ENCODE peak calls at places on chromosomes 3 and 15, in four cellular contexts. One of them, this sample, is unnamed.

GRCh38 chr15:91751611-91752010 is 101.9 kb upstream of the SLCO3A1 start:
- DNase-seq in dorsolateral prefrontal cortex: no peak
- DNase-seq in fibroblast of villous mesenchyme: no peak
- DNase-seq in LNCaP clone FGC: no peak
- DNase-seq in this sample: no peak

GRCh38 chr15:67165653-67166260 is 88.7 kb downstream of the AAGAB start:
- DNase-seq in dorsolateral prefrontal cortex: no peak
- DNase-seq in fibroblast of villous mesenchyme: no peak
- DNase-seq in LNCaP clone FGC: no peak
- DNase-seq in this sample: no peak

GRCh38 chr3:81186412-81186811 is 575.0 kb downstream of the GBE1 start:
- DNase-seq in dorsolateral prefrontal cortex: no peak
- DNase-seq in fibroblast of villous mesenchyme: no peak
- DNase-seq in LNCaP clone FGC: no peak
- DNase-seq in this sample: no peak

GRCh38 chr3:65173841-65174240 is 486.0 kb upstream of the ADAMTS9 start:
- DNase-seq in dorsolateral prefrontal cortex: no peak
- DNase-seq in fibroblast of villous mesenchyme: no peak
- DNase-seq in LNCaP clone FGC: no peak
- DNase-seq in this sample: peak

GRCh38 chr3:133540896-133541674 is 32.4 kb upstream of the CDV3 start:
- DNase-seq in dorsolateral prefrontal cortex: no peak
- DNase-seq in fibroblast of villous mesenchyme: peak
- DNase-seq in LNCaP clone FGC: no peak
- DNase-seq in this sample: peak

GRCh38 chr3:170524072-170524471 is 61.8 kb downstream of the SLC7A14 start:
- DNase-seq in dorsolateral prefrontal cortex: no peak
- DNase-seq in fibroblast of villous mesenchyme: no peak
- DNase-seq in LNCaP clone FGC: no peak
- DNase-seq in this sample: no peak

GRCh38 chr3:183392166-183393034 is 36.0 kb downstream of the MCF2L2 start:
- DNase-seq in dorsolateral prefrontal cortex: no peak
- DNase-seq in fibroblast of villous mesenchyme: peak
- DNase-seq in LNCaP clone FGC: no peak
- DNase-seq in this sample: no peak

GRCh38 chr3:56291244-56291680 is 177.0 kb downstream of the ERC2 start:
- DNase-seq in dorsolateral prefrontal cortex: no peak
- DNase-seq in fibroblast of villous mesenchyme: no peak
- DNase-seq in LNCaP clone FGC: no peak
- DNase-seq in this sample: peak

GRCh38 chr15:41416742-41417417 is at the start of gene RTF1:
- DNase-seq in dorsolateral prefrontal cortex: peak
- DNase-seq in fibroblast of villous mesenchyme: peak
- DNase-seq in LNCaP clone FGC: no peak
- DNase-seq in this sample: peak

GRCh38 chr3:49100046-49100615 is 4.4 kb downstream of the QARS1 start:
- DNase-seq in dorsolateral prefrontal cortex: no peak
- DNase-seq in fibroblast of villous mesenchyme: no peak
- DNase-seq in LNCaP clone FGC: no peak
- DNase-seq in this sample: no peak

GRCh38 chr3:119716998-119717397 is 14.2 kb downstream of the CFAP91 start:
- DNase-seq in dorsolateral prefrontal cortex: no peak
- DNase-seq in fibroblast of villous mesenchyme: no peak
- DNase-seq in LNCaP clone FGC: peak
- DNase-seq in this sample: no peak

GRCh38 chr3:124985358-124985757 is 50.8 kb upstream of the MUC13 start:
- DNase-seq in dorsolateral prefrontal cortex: no peak
- DNase-seq in fibroblast of villous mesenchyme: peak
- DNase-seq in LNCaP clone FGC: no peak
- DNase-seq in this sample: peak

GRCh38 chr3:43894176-43895049 is 203.7 kb downstream of the ABHD5 start:
- DNase-seq in dorsolateral prefrontal cortex: peak
- DNase-seq in fibroblast of villous mesenchyme: peak
- DNase-seq in LNCaP clone FGC: no peak
- DNase-seq in this sample: peak

GRCh38 chr15:85748729-85749128 is 46.0 kb downstream of the KLHL25 start:
- DNase-seq in dorsolateral prefrontal cortex: no peak
- DNase-seq in fibroblast of villous mesenchyme: no peak
- DNase-seq in LNCaP clone FGC: no peak
- DNase-seq in this sample: no peak

GRCh38 chr3:63228087-63228486 is 50.0 kb upstream of the SYNPR start:
- DNase-seq in dorsolateral prefrontal cortex: no peak
- DNase-seq in fibroblast of villous mesenchyme: no peak
- DNase-seq in LNCaP clone FGC: no peak
- DNase-seq in this sample: no peak

GRCh38 chr3:108882762-108883161 is 60.2 kb downstream of the TRAT1 start:
- DNase-seq in dorsolateral prefrontal cortex: no peak
- DNase-seq in fibroblast of villous mesenchyme: no peak
- DNase-seq in LNCaP clone FGC: no peak
- DNase-seq in this sample: no peak

GRCh38 chr3:147354621-147355020 is 51.7 kb downstream of the ZIC4 start:
- DNase-seq in dorsolateral prefrontal cortex: no peak
- DNase-seq in fibroblast of villous mesenchyme: no peak
- DNase-seq in LNCaP clone FGC: no peak
- DNase-seq in this sample: no peak
- H3K4me3 ChIP-seq in dorsolateral prefrontal cortex: peak
- H3K4me3 ChIP-seq in fibroblast of villous mesenchyme: no peak
- H3K4me3 ChIP-seq in LNCaP clone FGC: no peak
- H3K4me3 ChIP-seq in this sample: no peak

GRCh38 chr15:59177445-59177728 is 29.3 kb upstream of the LDHAL6B start:
- DNase-seq in dorsolateral prefrontal cortex: no peak
- DNase-seq in fibroblast of villous mesenchyme: no peak
- DNase-seq in LNCaP clone FGC: no peak
- DNase-seq in this sample: no peak

GRCh38 chr15:59176653-59177444 is 29.8 kb upstream of the LDHAL6B start:
- DNase-seq in dorsolateral prefrontal cortex: no peak
- DNase-seq in fibroblast of villous mesenchyme: no peak
- DNase-seq in LNCaP clone FGC: no peak
- DNase-seq in this sample: no peak

GRCh38 chr15:59173194-59173593 is 33.4 kb upstream of the LDHAL6B start:
- DNase-seq in dorsolateral prefrontal cortex: no peak
- DNase-seq in fibroblast of villous mesenchyme: no peak
- DNase-seq in LNCaP clone FGC: no peak
- DNase-seq in this sample: no peak

GRCh38 chr15:59174161-59174845 is 32.3 kb upstream of the LDHAL6B start:
- DNase-seq in dorsolateral prefrontal cortex: no peak
- DNase-seq in fibroblast of villous mesenchyme: no peak
- DNase-seq in LNCaP clone FGC: no peak
- DNase-seq in this sample: no peak

DNA sequence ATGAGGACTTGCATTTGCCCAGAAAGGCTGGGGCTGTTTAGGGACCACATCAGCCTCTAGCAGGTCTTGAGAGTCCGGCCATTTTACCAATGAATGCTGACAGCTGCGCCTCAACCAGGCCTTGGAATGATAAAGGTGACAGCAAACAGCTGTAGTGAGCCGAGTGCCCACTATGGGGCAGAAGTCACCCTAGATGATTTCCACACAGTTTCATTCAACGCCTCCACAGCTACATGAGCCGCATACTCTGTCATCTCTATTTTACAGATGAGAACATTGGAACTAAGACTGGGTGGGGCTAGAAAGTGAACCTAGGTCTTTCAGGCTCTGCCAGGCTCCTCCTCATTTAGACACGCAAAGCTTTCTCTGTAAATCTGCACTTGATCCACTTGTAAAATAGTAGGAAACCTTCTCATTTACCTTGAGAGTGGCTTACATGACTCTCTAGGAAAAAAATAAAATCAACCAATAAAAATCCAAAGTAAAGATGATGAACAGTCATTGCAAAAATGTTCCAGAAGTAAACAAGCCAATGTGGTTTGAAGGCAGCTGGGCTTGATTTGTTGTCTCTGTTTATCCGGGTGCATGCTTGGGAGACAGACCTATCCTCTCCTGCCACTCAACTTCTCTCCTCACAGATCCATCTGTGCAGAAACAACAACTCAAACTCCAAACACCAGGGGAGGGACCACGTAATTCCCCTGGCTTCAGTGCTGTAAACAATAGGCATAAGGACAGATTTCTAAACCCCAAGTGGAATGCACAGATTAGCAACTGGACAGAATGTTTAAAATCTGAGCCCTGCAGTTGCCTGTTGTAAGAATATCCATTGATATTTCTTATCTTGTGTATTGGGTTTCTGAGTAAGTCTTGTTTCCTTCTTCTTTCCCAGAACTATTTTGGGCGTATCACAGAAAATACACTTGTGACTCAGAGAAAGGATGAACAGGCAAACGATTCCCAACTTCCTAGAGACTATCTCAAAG is 31.5 kb upstream of the LDHAL6B start:
- DNase-seq in dorsolateral prefrontal cortex: peak
- DNase-seq in fibroblast of villous mesenchyme: peak
- DNase-seq in LNCaP clone FGC: peak
- DNase-seq in this sample: peak
- TF ChIP-seq CTCF in dorsolateral prefrontal cortex: peak
- TF ChIP-seq CTCF in fibroblast of villous mesenchyme: peak
- TF ChIP-seq CTCF in LNCaP clone FGC: peak
- TF ChIP-seq CTCF in this sample: peak

DNA sequence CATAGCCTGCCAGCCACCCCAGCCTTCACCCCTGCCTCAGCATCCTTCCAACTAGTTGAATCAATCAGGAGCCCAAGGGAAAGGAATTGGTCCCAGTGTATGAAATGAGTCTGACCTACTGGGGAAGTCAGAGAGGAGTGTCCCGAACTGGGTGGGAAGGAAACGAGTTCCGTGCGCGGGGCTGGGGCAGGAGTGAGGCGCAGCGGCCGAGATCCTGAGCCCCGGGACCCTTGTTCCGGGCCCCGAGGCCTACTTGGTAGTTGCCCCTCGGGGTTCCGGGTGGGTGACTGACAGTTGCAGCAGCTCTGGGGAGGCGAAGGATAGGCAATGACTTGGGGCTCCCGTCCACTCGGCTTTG is 1.1 kb upstream of the PLCL2 start:
- DNase-seq in dorsolateral prefrontal cortex: no peak
- DNase-seq in fibroblast of villous mesenchyme: no peak
- DNase-seq in LNCaP clone FGC: no peak
- DNase-seq in this sample: no peak
- H3K4me3 ChIP-seq in dorsolateral prefrontal cortex: peak
- H3K4me3 ChIP-seq in fibroblast of villous mesenchyme: no peak
- H3K4me3 ChIP-seq in LNCaP clone FGC: no peak
- H3K4me3 ChIP-seq in this sample: peak

GRCh38 chr15:88661766-88662556 is 23.1 kb downstream of the ISG20 start:
- DNase-seq in dorsolateral prefrontal cortex: no peak
- DNase-seq in fibroblast of villous mesenchyme: peak
- DNase-seq in LNCaP clone FGC: no peak
- DNase-seq in this sample: peak

GRCh38 chr15:88661041-88661765 is 22.4 kb downstream of the ISG20 start:
- DNase-seq in dorsolateral prefrontal cortex: no peak
- DNase-seq in fibroblast of villous mesenchyme: no peak
- DNase-seq in LNCaP clone FGC: no peak
- DNase-seq in this sample: peak

GRCh38 chr15:88663216-88663615 is 24.4 kb downstream of the ISG20 start:
- DNase-seq in dorsolateral prefrontal cortex: no peak
- DNase-seq in fibroblast of villous mesenchyme: no peak
- DNase-seq in LNCaP clone FGC: no peak
- DNase-seq in this sample: peak

GRCh38 chr15:88658972-88659931 is 20.4 kb downstream of the ISG20 start:
- DNase-seq in dorsolateral prefrontal cortex: peak
- DNase-seq in fibroblast of villous mesenchyme: no peak
- DNase-seq in LNCaP clone FGC: no peak
- DNase-seq in this sample: peak

GRCh38 chr15:88664151-88664778 is 25.4 kb downstream of the ISG20 start:
- DNase-seq in dorsolateral prefrontal cortex: no peak
- DNase-seq in fibroblast of villous mesenchyme: peak
- DNase-seq in LNCaP clone FGC: no peak
- DNase-seq in this sample: no peak
- TF ChIP-seq CTCF in dorsolateral prefrontal cortex: peak
- TF ChIP-seq CTCF in fibroblast of villous mesenchyme: peak
- TF ChIP-seq CTCF in LNCaP clone FGC: no peak
- TF ChIP-seq CTCF in this sample: no peak

GRCh38 chr3:69739204-69740102 is at the start of gene MITF:
- DNase-seq in dorsolateral prefrontal cortex: peak
- DNase-seq in fibroblast of villous mesenchyme: peak
- DNase-seq in LNCaP clone FGC: peak
- DNase-seq in this sample: peak
- H3K4me3 ChIP-seq in dorsolateral prefrontal cortex: peak
- H3K4me3 ChIP-seq in fibroblast of villous mesenchyme: peak
- H3K4me3 ChIP-seq in LNCaP clone FGC: peak
- H3K4me3 ChIP-seq in this sample: peak

GRCh38 chr3:123629747-123630047 is 44.8 kb upstream of the HACD2 start:
- DNase-seq in dorsolateral prefrontal cortex: no peak
- DNase-seq in fibroblast of villous mesenchyme: no peak
- DNase-seq in LNCaP clone FGC: no peak
- DNase-seq in this sample: no peak
- TF ChIP-seq CTCF in dorsolateral prefrontal cortex: no peak
- TF ChIP-seq CTCF in fibroblast of villous mesenchyme: no peak
- TF ChIP-seq CTCF in LNCaP clone FGC: no peak
- TF ChIP-seq CTCF in this sample: no peak

DNA sequence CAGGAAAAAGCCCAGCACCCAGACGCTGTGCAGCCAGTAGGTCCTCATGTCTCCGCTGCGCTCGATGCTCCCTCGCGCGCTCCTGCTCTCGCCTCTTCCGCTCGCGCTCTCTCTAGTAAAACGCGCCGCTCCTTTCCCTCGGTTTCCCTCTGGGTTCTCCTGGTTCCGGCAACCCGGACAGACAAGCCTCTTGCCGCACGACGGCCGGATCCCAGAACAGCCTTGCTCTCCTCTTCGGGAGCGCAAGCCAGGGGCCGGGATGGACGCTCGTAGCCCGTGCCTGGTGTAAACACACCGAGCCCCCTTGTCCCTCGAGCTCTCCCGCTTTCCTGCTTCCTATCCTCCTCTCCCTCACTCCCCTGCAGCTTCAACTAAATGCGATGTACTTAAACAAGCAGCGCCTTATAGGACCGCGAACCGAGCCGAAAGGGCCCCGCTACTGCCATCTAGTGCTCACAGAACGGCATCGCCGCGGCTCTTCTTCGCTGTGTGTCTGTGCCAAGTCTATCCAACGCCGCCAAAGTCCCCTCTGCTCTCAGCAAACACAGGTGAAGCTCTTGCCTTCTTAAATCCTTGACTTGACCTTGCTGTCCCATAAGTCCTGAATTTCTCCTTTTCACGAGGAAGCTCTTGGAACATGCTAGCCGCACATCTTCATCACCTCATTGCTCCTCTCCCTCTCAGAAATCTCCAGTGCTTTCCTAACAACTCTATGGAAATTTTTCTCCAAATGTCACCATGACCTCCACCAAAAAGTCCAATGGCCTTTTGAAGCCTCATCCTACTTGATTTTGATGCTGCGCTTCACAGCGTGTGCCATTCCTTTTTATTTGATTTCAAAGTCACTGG is 1037.2 kb downstream of the IGSF11 start:
- DNase-seq in dorsolateral prefrontal cortex: peak
- DNase-seq in fibroblast of villous mesenchyme: peak
- DNase-seq in LNCaP clone FGC: peak
- DNase-seq in this sample: peak
- H3K4me3 ChIP-seq in dorsolateral prefrontal cortex: peak
- H3K4me3 ChIP-seq in fibroblast of villous mesenchyme: peak
- H3K4me3 ChIP-seq in LNCaP clone FGC: no peak
- H3K4me3 ChIP-seq in this sample: peak